ENCODE peak calls at places on chromosomes 16 and 17, in ten cellular contexts. H is esophagus muscularis mucosa, N is transverse colon, U is heart right ventricle, L is tibial nerve, B is body of pancreas, I is left ventricle myocardium inferior, P is RWPE2, Q is gastrocnemius medialis, J is HCT116. M is an unnamed sample.
A peak's percentile ranks its signal among the peaks of the same experiment; 100 is the strongest.

GRCh38 chr17:75503976-75504346 is 11.4 kb downstream of the CASKIN2 start:
- DNase-seq in H (no peak), N (no peak), U (no peak), L (no peak), B (no peak), I (no peak), P (no peak), Q (no peak), J (no peak), M (no peak)

GRCh38 chr17:43906951-43907424 is 348 bp downstream of the MPP2 start:
- DNase-seq in H (no peak), N (no peak), U (no peak), L (no peak), B (no peak), I (no peak), P (no peak), Q (no peak), J (no peak), M (peak; percentile 13)

GRCh38 chr17:81701288-81702071 is 1.7 kb upstream of the MRPL12 start:
- DNase-seq in H (no peak), N (no peak), U (no peak), L (no peak), B (no peak), I (no peak), P (peak; percentile 65), Q (no peak), J (no peak), M (no peak)

GRCh38 chr16:69085032-69085695 is 20.3 kb upstream of the HAS3 start:
- DNase-seq in H (no peak), N (no peak), U (no peak), L (no peak), B (no peak), I (no peak), P (no peak), Q (no peak), J (no peak), M (no peak)

GRCh38 chr16:54506691-54507090 is 220.1 kb upstream of the IRX3 start:
- DNase-seq in H (no peak), N (no peak), U (no peak), L (no peak), B (no peak), I (no peak), P (no peak), Q (no peak), J (no peak), M (no peak)

GRCh38 chr16:21104124-21104860 is 46.4 kb downstream of the DNAH3 start:
- DNase-seq in H (peak; percentile 84), N (no peak), U (no peak), L (no peak), B (no peak), I (no peak), P (no peak), Q (no peak), J (no peak), M (no peak)

GRCh38 chr16:19179890-19180490 is 11.9 kb downstream of the SYT17 start:
- DNase-seq in H (no peak), N (peak; percentile 78), U (peak; percentile 70), L (no peak), B (peak; percentile 61), I (peak; percentile 64), P (no peak), Q (peak; percentile 50), J (peak; percentile 31), M (no peak)

GRCh38 chr16:13223666-13224065 is 322.3 kb downstream of the SHISA9 start:
- DNase-seq in H (no peak), N (no peak), U (no peak), L (no peak), B (no peak), I (no peak), P (no peak), Q (no peak), J (no peak), M (no peak)

GRCh38 chr17:66782866-66783265 is 52.1 kb upstream of the CACNG5 start:
- DNase-seq in H (no peak), N (no peak), U (no peak), L (no peak), B (no peak), I (no peak), P (no peak), Q (no peak), J (no peak), M (no peak)

GRCh38 chr17:66275651-66276050 is 26.8 kb upstream of the PRKCA start:
- DNase-seq in H (no peak), N (no peak), U (no peak), L (no peak), B (no peak), I (no peak), P (peak; percentile 89), Q (no peak), J (peak; percentile 97), M (no peak)

DNA sequence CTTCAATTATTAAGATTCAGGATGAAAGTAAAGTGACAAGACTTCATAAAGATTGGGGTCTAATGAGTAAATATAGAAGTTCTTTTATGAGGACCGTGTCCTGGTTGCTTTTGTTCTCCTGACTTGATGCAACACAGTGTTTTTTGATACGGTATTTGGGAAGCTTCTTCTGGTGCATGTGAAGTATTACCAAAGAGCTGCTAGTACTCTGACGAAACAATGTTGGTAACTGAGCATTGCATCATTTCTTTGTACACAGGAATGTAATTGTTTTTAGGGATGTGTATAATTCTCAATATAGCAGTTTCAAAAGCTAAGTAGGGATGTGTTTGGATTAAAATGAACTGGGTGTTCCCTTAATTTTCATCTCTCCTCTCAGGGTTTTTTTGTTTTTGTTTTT is 15.9 kb downstream of the KPNB1 start:
- DNase-seq in H (no peak), N (no peak), U (no peak), L (no peak), B (no peak), I (no peak), P (no peak), Q (no peak), J (no peak), M (no peak)
- H3K27ac ChIP-seq in H (no peak overlapping the region), N (no peak overlapping the region), U (no peak overlapping the region), L (no peak overlapping the region), B (no peak overlapping the region), I (no peak overlapping the region), P (no peak overlapping the region), Q (no peak overlapping the region), J (no peak overlapping the region), M (no peak overlapping the region)

GRCh38 chr17:35373984-35374765 is 754 bp upstream of the SLFN11 start:
- DNase-seq in H (peak; percentile 92), N (peak; percentile 49), U (peak; percentile 69), L (peak; percentile 39), B (peak; percentile 22), I (peak; percentile 65), P (no peak), Q (peak; percentile 50), J (no peak), M (no peak)

GRCh38 chr17:35373532-35373983 is at the start of gene SLFN11:
- DNase-seq in H (peak; percentile 96), N (peak; percentile 85), U (peak; percentile 83), L (peak; percentile 86), B (peak; percentile 57), I (peak; percentile 88), P (no peak), Q (peak; percentile 76), J (no peak), M (peak; percentile 71)

GRCh38 chr17:35374766-35375344 is 1.4 kb upstream of the SLFN11 start:
- DNase-seq in H (no peak), N (no peak), U (no peak), L (no peak), B (no peak), I (no peak), P (no peak), Q (no peak), J (no peak), M (no peak)

GRCh38 chr17:35371934-35372333 is 1.5 kb downstream of the SLFN11 start:
- DNase-seq in H (no peak), N (no peak), U (no peak), L (no peak), B (no peak), I (no peak), P (no peak), Q (no peak), J (no peak), M (no peak)

GRCh38 chr17:35372846-35373531 is 432 bp downstream of the SLFN11 start:
- DNase-seq in H (no peak), N (peak; percentile 56), U (peak; percentile 20), L (no peak), B (peak; percentile 23), I (peak; percentile 16), P (no peak), Q (no peak), J (no peak), M (no peak)
- TF ChIP-seq CTCF in H (no peak), N (no peak), U (no peak), L (no peak), B (no peak), I (no peak), P (no peak), Q (no peak), J (no peak), M (no peak)

GRCh38 chr17:7107012-7107754 is 7.4 kb downstream of the ASGR2 start:
- DNase-seq in H (no peak), N (no peak), U (no peak), L (no peak), B (no peak), I (no peak), P (no peak), Q (no peak), J (no peak), M (no peak)

GRCh38 chr17:7108981-7109380 is 5.6 kb downstream of the ASGR2 start:
- DNase-seq in H (no peak), N (no peak), U (no peak), L (no peak), B (no peak), I (no peak), P (no peak), Q (no peak), J (no peak), M (no peak)

GRCh38 chr17:7109461-7110322 is 4.9 kb downstream of the ASGR2 start:
- DNase-seq in H (no peak), N (no peak), U (no peak), L (no peak), B (no peak), I (no peak), P (no peak), Q (no peak), J (no peak), M (no peak)

GRCh38 chr17:7107795-7108559 is 6.6 kb downstream of the ASGR2 start:
- DNase-seq in H (no peak), N (no peak), U (no peak), L (no peak), B (no peak), I (no peak), P (no peak), Q (no peak), J (no peak), M (no peak)

DNA sequence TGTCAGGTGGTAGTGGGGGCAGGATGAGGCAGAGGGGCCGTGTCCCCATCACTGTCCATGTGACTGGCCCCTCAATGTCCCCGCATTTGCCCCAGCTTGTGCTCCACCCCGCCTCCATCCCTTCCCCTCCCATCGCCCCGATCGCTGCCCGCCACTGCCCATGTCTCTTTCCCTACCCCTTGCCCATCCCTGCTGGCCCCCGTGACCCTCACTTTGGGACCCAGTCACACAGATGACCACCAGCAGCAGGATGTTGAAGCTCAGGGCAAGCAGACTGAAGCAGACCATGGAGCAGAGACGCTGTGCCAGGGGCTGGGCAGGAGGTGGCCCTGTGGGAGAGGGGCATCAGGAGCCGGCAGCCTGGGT is 6.1 kb downstream of the ASGR2 start:
- DNase-seq in H (no peak), N (no peak), U (no peak), L (no peak), B (no peak), I (no peak), P (no peak), Q (no peak), J (no peak), M (no peak)
- H3K27me3 ChIP-seq in H (no peaks in the 10 kb centered on the region), N (no peaks in the 10 kb centered on the region), U (peaks cover 53% of the 10 kb centered on the region), L (no peaks in the 10 kb centered on the region), B (no peaks in the 10 kb centered on the region), I (peaks cover 89% of the 10 kb centered on the region), P (no peaks in the 10 kb centered on the region), Q (peaks cover 15% of the 10 kb centered on the region), J (no peaks in the 10 kb centered on the region), M (no peaks in the 10 kb centered on the region)

GRCh38 chr17:61379457-61380216 is 20.0 kb upstream of the TBX2 start:
- DNase-seq in H (no peak), N (no peak), U (no peak), L (no peak), B (no peak), I (no peak), P (no peak), Q (no peak), J (no peak), M (no peak)
- H3K27ac ChIP-seq in H (no peak overlapping the region), N (no peak overlapping the region), U (no peak overlapping the region), L (no peak overlapping the region), B (no peak overlapping the region), I (peak overlapping the region; percentile 11), P (no peak overlapping the region), Q (peak overlapping the region; percentile 5), J (no peak overlapping the region), M (no peak overlapping the region)

M was measured in CD4-positive, alpha-beta T cell.